ENCODE peak calls at places on chromosomes 3 and 15, in seven cellular contexts. U is stomach, I is prostate gland, T is H1, O is spleen, A is K562, M is GM12878. F is an unnamed sample.

GRCh38 chr3:156902916-156903315 is 76.8 kb downstream of the LEKR1 start:
- DNase-seq in U (no peak), M (no peak), A (no peak), T (no peak), I (no peak), O (no peak), F (no peak)

GRCh38 chr3:51637941-51638471 is 33.0 kb upstream of the TEX264 start:
- DNase-seq in A (peak; percentile 73), T (peak; percentile 67), U (peak; percentile 44), M (no peak), O (no peak), I (peak; percentile 70), F (no peak)

GRCh38 chr3:38165722-38166387 is 518 bp downstream of the OXSR1 start:
- DNase-seq in M (no peak), I (peak; percentile 52), O (no peak), A (no peak), T (no peak), U (no peak), F (peak; percentile 84)

GRCh38 chr15:99052205-99052604 is 44.6 kb upstream of the PGPEP1L start:
- DNase-seq in M (peak; percentile 25), O (no peak), I (no peak), U (no peak), A (no peak), T (no peak), F (no peak)

GRCh38 chr3:161156936-161157335 is 51.8 kb upstream of the B3GALNT1 start:
- DNase-seq in A (no peak), M (no peak), O (no peak), I (no peak), T (no peak), U (no peak), F (no peak)

GRCh38 chr3:61666615-61667320 is 105.4 kb downstream of the PTPRG start:
- DNase-seq in A (no peak), T (no peak), U (no peak), I (no peak), O (no peak), M (no peak), F (no peak)

GRCh38 chr15:35630985-35631384 is 85.0 kb upstream of the DPH6 start:
- DNase-seq in I (peak; percentile 50), A (no peak), M (no peak), T (no peak), O (no peak), U (peak; percentile 34), F (no peak)

GRCh38 chr15:38555686-38556334 is 8.8 kb downstream of the RASGRP1 start:
- DNase-seq in U (no peak), O (no peak), A (no peak), M (no peak), I (no peak), T (no peak), F (no peak)

GRCh38 chr15:85616549-85616948 is 178.2 kb downstream of the KLHL25 start:
- DNase-seq in O (no peak), U (no peak), I (no peak), M (no peak), A (no peak), T (no peak), F (no peak)

GRCh38 chr15:44173813-44174212 is 21.3 kb downstream of the FRMD5 start:
- DNase-seq in T (no peak), A (no peak), M (no peak), I (no peak), O (no peak), U (no peak), F (no peak)

GRCh38 chr15:100924436-100924835 is 5.3 kb downstream of the LRRK1 start:
- DNase-seq in T (no peak), A (no peak), I (no peak), O (no peak), M (no peak), U (no peak), F (no peak)

DNA sequence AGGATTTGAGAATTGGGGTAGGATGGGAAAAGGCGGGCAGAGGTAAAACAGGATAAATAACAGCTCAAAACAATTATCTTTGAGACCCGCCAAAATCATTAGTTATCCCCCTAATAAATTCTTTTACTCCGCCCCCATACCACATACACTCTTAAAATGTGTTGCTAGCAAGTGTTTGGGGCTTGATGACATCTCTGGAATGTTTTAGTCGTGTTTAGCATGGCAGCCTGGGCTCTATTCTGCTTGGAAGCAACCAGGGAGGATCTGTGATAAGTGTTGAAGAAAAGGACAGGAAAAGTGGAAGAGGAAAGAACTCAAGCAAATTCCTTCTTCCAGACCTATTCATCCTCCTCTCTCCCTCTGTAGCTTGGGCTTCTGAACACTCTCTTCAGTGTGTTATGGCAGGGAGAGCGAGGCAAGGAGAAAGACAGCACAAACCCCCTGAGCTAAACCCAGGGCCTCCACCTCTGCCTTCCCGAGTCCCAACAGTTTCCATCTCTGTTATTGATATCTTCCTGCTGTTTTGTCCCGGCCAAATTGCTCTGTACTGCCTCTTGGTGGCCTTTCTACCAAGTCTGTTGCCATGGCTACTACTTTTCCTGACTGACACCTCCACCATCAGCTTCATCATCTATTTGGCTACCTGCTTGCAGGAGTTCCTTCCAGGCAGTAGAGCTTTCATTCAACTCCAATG is 135.8 kb downstream of the RPL22L1 start:
- DNase-seq in U (no peak), T (no peak), O (no peak), A (peak; percentile 31), I (no peak), M (no peak), F (no peak)
- H3K4me3 ChIP-seq in U (no peak overlapping the region), T (no peak overlapping the region), O (no peak overlapping the region), A (no peak overlapping the region), I (no peak overlapping the region), M (no peak overlapping the region), F (no peak overlapping the region)

GRCh38 chr3:123960791-123961507 is at the start of gene CCDC14:
- DNase-seq in A (peak; percentile 75), M (no peak), T (peak; percentile 91), O (peak; percentile 94), I (peak; percentile 87), U (peak; percentile 88), F (peak; percentile 93)
- TF ChIP-seq POLR2A in A (peak; percentile 86), M (peak; percentile 80), T (peak; percentile 81), O (peak; percentile 20), I (peak; percentile 68), U (no peak), F (peak; percentile 37)

GRCh38 chr3:44041726-44042125 is 200.0 kb upstream of the TOPAZ1 start:
- DNase-seq in I (no peak), U (no peak), A (no peak), O (no peak), T (no peak), M (no peak), F (no peak)

GRCh38 chr3:44045476-44046275 is 196.0 kb upstream of the TOPAZ1 start:
- DNase-seq in A (no peak), M (peak; percentile 98), I (no peak), T (no peak), U (peak; percentile 50), O (peak; percentile 83), F (no peak)

GRCh38 chr3:44039006-44039405 is 202.7 kb upstream of the TOPAZ1 start:
- DNase-seq in M (no peak), T (no peak), O (no peak), A (no peak), I (no peak), U (no peak), F (no peak)

GRCh38 chr3:44047796-44048195 is 193.9 kb upstream of the TOPAZ1 start:
- DNase-seq in U (no peak), A (no peak), T (no peak), O (no peak), M (no peak), I (no peak), F (no peak)

DNA sequence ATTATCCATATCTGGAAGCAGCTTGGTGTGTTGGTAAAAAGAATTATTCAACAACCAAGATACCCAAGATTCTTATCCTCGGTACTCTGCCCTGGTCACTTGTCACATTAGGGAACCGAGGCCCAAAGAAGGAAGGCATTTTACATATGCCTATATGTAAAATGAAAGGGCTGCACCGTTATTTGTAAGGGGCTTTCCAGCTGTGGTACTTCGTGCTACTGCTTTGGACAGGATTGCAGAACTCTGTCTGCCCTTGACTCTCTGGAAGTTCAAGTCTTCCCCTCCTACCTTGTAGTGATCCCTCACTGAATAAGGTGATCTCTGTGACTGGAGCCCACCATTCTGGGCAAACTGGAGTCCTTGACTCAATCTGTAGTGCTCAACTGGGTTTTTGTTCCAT is 198.9 kb upstream of the TOPAZ1 start:
- DNase-seq in T (no peak), U (no peak), A (no peak), O (no peak), I (no peak), M (no peak), F (no peak)
- TF ChIP-seq POLR2AphosphoS5 in T (no peak), U (no peak), A (no peak), O (no peak), I (no peak), M (no peak), F (no peak)

DNA sequence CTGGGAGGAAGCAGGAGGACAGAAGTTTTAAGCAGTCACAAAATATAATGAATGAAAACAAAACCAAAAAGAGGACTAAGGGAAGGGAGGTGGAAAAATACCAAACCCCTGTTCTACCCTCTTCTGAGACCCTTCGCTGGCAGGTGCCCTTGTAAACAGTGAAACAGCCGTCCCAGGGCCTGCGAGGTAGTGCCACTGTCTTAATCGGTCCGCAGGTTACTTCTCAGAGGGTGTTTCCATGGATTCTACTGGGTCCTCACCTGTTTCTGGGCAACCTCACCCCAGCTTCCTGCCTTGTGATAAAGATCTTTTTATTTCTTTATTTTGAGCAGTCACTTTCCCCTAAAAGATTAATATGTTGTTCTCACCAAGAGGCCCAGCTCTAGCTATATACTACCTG is 65.3 kb downstream of the SLC30A4 start:
- DNase-seq in A (no peak), I (no peak), U (no peak), T (no peak), O (no peak), M (no peak), F (no peak)
- H3K4me3 ChIP-seq in A (no peak overlapping the region), I (no peak overlapping the region), U (no peak overlapping the region), T (no peak overlapping the region), O (no peak overlapping the region), M (no peak overlapping the region), F (no peak overlapping the region)

DNA sequence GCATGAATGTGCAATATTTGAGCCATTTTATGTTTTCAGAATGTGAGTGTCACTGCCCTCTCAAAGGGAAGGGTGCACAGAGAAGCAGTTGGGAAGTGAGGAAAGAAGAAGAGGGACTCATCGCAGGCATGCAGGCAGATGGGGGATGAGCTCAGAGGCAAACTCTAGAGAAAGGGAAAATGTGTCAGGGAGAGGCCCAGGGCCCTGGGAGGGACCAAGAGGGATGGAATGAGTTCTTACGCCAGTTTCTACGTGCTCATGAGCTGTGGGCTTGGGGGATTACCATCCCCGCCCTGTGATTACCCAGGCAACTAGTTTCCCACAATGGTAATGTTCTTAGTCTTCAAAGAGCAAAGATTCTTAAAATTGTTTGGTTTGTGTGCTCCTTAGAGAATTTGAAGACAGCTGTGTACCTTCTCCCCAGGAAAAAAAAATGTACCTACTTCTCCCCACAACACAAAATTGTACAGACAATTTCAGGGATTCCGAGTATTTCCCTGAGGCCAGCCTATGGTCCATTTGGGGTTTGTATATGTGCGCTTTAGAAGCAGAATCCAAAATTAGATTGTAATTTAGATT is 17.8 kb downstream of the GCSAM start:
- DNase-seq in A (no peak), O (no peak), M (peak; percentile 96), I (no peak), U (no peak), T (no peak), F (no peak)
- TF ChIP-seq POLR2A in A (no peak), O (no peak), M (peak; percentile 63), I (no peak), U (no peak), T (no peak), F (no peak)

F was measured in suprapubic skin.